ENCODE peak calls at places on chromosomes 6 and 20, in five cellular contexts. Y is GM12878, X is SK-N-SH, M is HepG2, V is K562. Q is an unnamed sample.

GRCh38 chr20:9660236-9660868 is 146.0 kb downstream of the LAMP5 start:
- DNase-seq in Y (no peak), X (no peak), M (peak), V (no peak), Q (no peak)

GRCh38 chr6:150352321-150353296 is 16.2 kb upstream of the IYD start:
- DNase-seq in Y (no peak), X (no peak), M (no peak), V (no peak), Q (no peak)

GRCh38 chr6:89007209-89008001 is 44.0 kb upstream of the RNGTT start:
- DNase-seq in Y (no peak), X (no peak), M (no peak), V (no peak), Q (peak)

GRCh38 chr6:45495404-45496084 is 117.8 kb upstream of the SUPT3H start:
- DNase-seq in Y (no peak), X (no peak), M (no peak), V (no peak), Q (peak)

GRCh38 chr6:168417158-168417557 is 23.8 kb upstream of the SMOC2 start:
- DNase-seq in Y (no peak), X (no peak), M (peak), V (no peak), Q (no peak)

GRCh38 chr20:64106981-64107735 is at the start of gene NPBWR2:
- DNase-seq in Y (no peak), X (no peak), M (no peak), V (peak), Q (no peak)

GRCh38 chr6:77123527-77123926 is 339.8 kb downstream of the HTR1B start:
- DNase-seq in Y (no peak), X (no peak), M (no peak), V (no peak), Q (no peak)

GRCh38 chr20:41234546-41234945 is 83.0 kb downstream of the ZHX3 start:
- DNase-seq in Y (no peak), X (no peak), M (no peak), V (no peak), Q (no peak)

GRCh38 chr6:151671195-151671594 is 136.3 kb upstream of the ESR1 start:
- DNase-seq in Y (no peak), X (no peak), M (no peak), V (no peak), Q (no peak)

GRCh38 chr6:116015560-116015959 is 45.1 kb downstream of the FRK start:
- DNase-seq in Y (no peak), X (no peak), M (no peak), V (no peak), Q (no peak)

GRCh38 chr20:44448753-44449546 is 26.7 kb upstream of the TTPAL start:
- DNase-seq in Y (peak), X (peak), M (peak), V (peak), Q (no peak)

GRCh38 chr20:17556842-17557674 is 12.8 kb upstream of the DSTN start:
- DNase-seq in Y (no peak), X (peak), M (no peak), V (peak), Q (no peak)

GRCh38 chr20:48618052-48618451 is 209.7 kb downstream of the PREX1 start:
- DNase-seq in Y (no peak), X (no peak), M (no peak), V (no peak), Q (no peak)

GRCh38 chr6:85669735-85670194 is 27.1 kb upstream of the SYNCRIP start:
- DNase-seq in Y (peak), X (no peak), M (no peak), V (no peak), Q (no peak)

GRCh38 chr6:81228912-81229540 is 523.5 kb downstream of the TENT5A start:
- DNase-seq in Y (no peak), X (peak), M (no peak), V (no peak), Q (no peak)

GRCh38 chr6:17267586-17267985 is 13.6 kb upstream of the RBM24 start:
- DNase-seq in Y (no peak), X (no peak), M (no peak), V (no peak), Q (no peak)

GRCh38 chr6:74755748-74756147 is 450.1 kb downstream of the COL12A1 start:
- DNase-seq in Y (no peak), X (no peak), M (no peak), V (no peak), Q (no peak)

GRCh38 chr20:35302421-35303335 is 10.5 kb upstream of the FAM83C start:
- DNase-seq in Y (no peak), X (no peak), M (no peak), V (no peak), Q (no peak)

GRCh38 chr6:85449388-85449817 is 480 bp upstream of the NT5E start:
- DNase-seq in Y (peak), X (no peak), M (no peak), V (no peak), Q (no peak)

GRCh38 chr20:58179432-58180099 is 48.9 kb downstream of the ANKRD60 start:
- DNase-seq in Y (no peak), X (peak), M (peak), V (peak), Q (peak)

GRCh38 chr6:130967502-130968469 is 95.3 kb downstream of the EPB41L2 start:
- DNase-seq in Y (no peak), X (no peak), M (no peak), V (peak), Q (no peak)

GRCh38 chr6:32614366-32615081 is 22.7 kb upstream of the HLA-DQA1 start:
- DNase-seq in Y (no peak), X (no peak), M (no peak), V (no peak), Q (no peak)

GRCh38 chr6:31010393-31011060 is at the start of gene MUC22:
- DNase-seq in Y (no peak), X (no peak), M (no peak), V (no peak), Q (no peak)

GRCh38 chr6:88867841-88868558 is 95.4 kb downstream of the RNGTT start:
- DNase-seq in Y (no peak), X (no peak), M (no peak), V (no peak), Q (no peak)

GRCh38 chr6:155093430-155093829 is 98.3 kb downstream of the TIAM2 start:
- DNase-seq in Y (no peak), X (no peak), M (no peak), V (no peak), Q (no peak)

GRCh38 chr6:112205521-112206458 is 48.6 kb downstream of the LAMA4 start:
- DNase-seq in Y (no peak), X (no peak), M (no peak), V (no peak), Q (no peak)

GRCh38 chr6:113879186-113880096 is 22.3 kb downstream of the MARCKS start:
- DNase-seq in Y (peak), X (peak), M (peak), V (peak), Q (no peak)

GRCh38 chr20:31835977-31836852 is 9.2 kb downstream of the FOXS1 start:
- DNase-seq in Y (peak), X (peak), M (peak), V (peak), Q (peak)

GRCh38 chr6:38169221-38169674 is 349.7 kb downstream of the ZFAND3 start:
- DNase-seq in Y (no peak), X (no peak), M (no peak), V (no peak), Q (no peak)

GRCh38 chr6:110039996-110040383 is 61.9 kb downstream of the GPR6 start:
- DNase-seq in Y (no peak), X (no peak), M (no peak), V (no peak), Q (peak)

GRCh38 chr20:22449115-22449973 is 135.0 kb downstream of the FOXA2 start:
- DNase-seq in Y (no peak), X (no peak), M (no peak), V (no peak), Q (no peak)

GRCh38 chr20:49136817-49137571 is 51.1 kb downstream of the STAU1 start:
- DNase-seq in Y (no peak), X (no peak), M (peak), V (no peak), Q (no peak)

GRCh38 chr20:61608275-61609085 is 356.4 kb downstream of the CDH4 start:
- DNase-seq in Y (no peak), X (no peak), M (peak), V (peak), Q (no peak)

GRCh38 chr6:41367700-41368099 is 32.3 kb downstream of the NCR2 start:
- DNase-seq in Y (no peak), X (peak), M (peak), V (peak), Q (no peak)

GRCh38 chr20:51696304-51697118 is 71.7 kb downstream of the ATP9A start:
- DNase-seq in Y (no peak), X (peak), M (no peak), V (no peak), Q (no peak)

GRCh38 chr6:144216668-144217218 is 66.4 kb downstream of the STX11 start:
- DNase-seq in Y (no peak), X (peak), M (no peak), V (peak), Q (peak)

DNA sequence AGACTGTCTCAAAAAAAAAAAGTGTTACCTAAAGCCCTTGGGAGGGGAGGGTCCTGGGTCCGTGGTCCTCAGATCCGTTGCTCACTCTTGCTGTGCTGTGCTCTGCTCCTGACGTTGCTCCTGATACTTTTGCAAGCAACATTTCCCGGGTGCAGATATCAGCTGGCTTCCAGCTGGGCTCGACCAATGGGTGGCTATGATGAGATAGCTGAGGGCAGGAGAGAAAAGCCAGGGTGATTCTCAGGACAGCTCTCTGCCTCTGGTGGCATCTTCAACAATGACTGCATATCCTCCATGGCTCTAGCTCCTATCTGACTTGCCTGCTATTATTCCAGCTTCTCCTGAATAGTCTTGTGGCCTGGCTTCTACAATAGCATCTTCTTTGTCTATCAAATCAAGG is 134.5 kb downstream of the RPS12 start:
- DNase-seq in Y (no peak), X (no peak), M (no peak), V (no peak), Q (no peak)
- TF ChIP-seq GABPA in Y (no peak), X (no peak), M (no peak), V (no peak), Q (no peak)

DNA sequence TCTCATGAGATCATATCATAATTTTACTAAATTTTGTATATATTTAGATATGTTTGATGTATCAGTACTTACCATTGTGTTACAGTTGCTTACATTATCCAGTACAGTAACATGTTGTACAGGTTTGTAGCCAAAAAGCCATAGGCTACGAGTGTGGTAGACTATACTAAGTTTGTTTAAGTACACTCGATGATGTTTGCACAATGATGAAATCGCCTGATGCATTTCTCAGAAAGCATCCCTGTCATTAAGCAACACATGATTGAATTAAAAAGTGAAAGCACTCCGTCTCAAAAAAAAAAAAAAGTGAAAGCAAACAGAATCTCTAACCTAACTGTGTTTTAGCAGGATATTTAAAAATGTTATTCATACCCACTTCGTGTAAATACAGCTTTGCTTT is 104.9 kb upstream of the TFAP2D start:
- DNase-seq in Y (no peak), X (no peak), M (no peak), V (no peak), Q (no peak)
- TF ChIP-seq REST in Y (no peak), X (no peak), M (no peak), V (no peak), Q (no peak)

GRCh38 chr6:24139639-24140038 is 13.6 kb downstream of the NRSN1 start:
- DNase-seq in Y (no peak), X (no peak), M (no peak), V (no peak), Q (no peak)
- TF ChIP-seq GABPA in Y (no peak), X (no peak), M (no peak), V (no peak), Q (no peak)

GRCh38 chr6:128806274-128806673 is 76.7 kb upstream of the LAMA2 start:
- DNase-seq in Y (no peak), X (no peak), M (no peak), V (no peak), Q (no peak)
- TF ChIP-seq REST in Y (no peak), X (no peak), M (no peak), V (no peak), Q (no peak)

GRCh38 chr6:33959661-33960344 is 156.0 kb upstream of the MLN start:
- DNase-seq in Y (no peak), X (no peak), M (no peak), V (no peak), Q (no peak)
- TF ChIP-seq GABPA in Y (no peak), X (no peak), M (no peak), V (no peak), Q (no peak)

GRCh38 chr6:36964349-36964748 is 9.8 kb downstream of the PI16 start:
- DNase-seq in Y (no peak), X (no peak), M (no peak), V (no peak), Q (no peak)
- TF ChIP-seq REST in Y (no peak), X (no peak), M (no peak), V (no peak), Q (no peak)

GRCh38 chr6:169838291-169839028 is 87.0 kb downstream of the ERMARD start:
- DNase-seq in Y (no peak), X (peak), M (no peak), V (no peak), Q (no peak)
- TF ChIP-seq GABPA in Y (no peak), X (no peak), M (no peak), V (no peak), Q (no peak)

GRCh38 chr6:126945150-126945549 is 173.3 kb upstream of the RSPO3 start:
- DNase-seq in Y (no peak), X (no peak), M (no peak), V (no peak), Q (no peak)

GRCh38 chr6:126944512-126944911 is 174.0 kb upstream of the RSPO3 start:
- DNase-seq in Y (no peak), X (no peak), M (no peak), V (no peak), Q (no peak)

DNA sequence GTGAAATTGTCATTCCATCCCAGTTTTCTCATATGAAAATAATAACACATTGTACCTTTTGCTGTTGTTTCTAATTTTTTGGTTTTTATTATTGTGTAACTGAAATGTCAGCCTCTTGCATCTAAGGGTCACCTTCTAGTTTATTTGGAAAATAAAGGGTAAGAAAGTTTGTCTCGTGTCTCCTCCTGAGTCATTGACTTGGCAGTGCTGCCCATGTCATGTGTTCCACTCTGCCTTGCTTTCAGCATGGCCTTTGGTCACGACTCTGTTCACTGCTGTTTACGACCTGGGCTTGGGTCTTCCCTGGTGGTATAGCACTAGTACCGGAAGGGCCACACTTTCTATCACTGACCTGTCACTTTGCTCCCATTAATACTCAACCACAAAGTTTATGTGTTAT is 171.4 kb upstream of the RSPO3 start:
- DNase-seq in Y (no peak), X (no peak), M (no peak), V (no peak), Q (no peak)
- TF ChIP-seq REST in Y (no peak), X (no peak), M (no peak), V (no peak), Q (no peak)

DNA sequence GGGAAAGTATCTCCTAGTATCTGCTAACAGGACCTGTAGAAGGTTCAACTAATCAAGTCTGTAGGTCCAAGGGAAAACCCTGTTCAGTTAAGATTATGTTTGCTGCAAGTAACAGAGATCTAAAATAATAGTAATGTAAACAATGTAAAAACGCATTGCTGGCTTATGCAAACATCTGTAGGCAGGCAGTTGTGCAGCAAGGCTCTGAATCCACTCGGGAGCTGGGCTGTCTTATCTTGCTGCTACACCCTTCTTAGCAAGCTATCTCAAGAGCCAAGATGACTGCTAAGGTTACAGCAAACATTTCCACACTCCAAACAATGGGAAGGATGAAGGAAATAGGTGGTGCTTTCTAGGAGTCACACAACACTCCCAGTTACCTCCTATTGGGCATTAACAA is 397.3 kb upstream of the NRSN1 start:
- DNase-seq in Y (no peak), X (no peak), M (no peak), V (no peak), Q (no peak)
- TF ChIP-seq GABPA in Y (no peak), X (no peak), M (no peak), V (no peak), Q (no peak)